ENCODE peak calls at places on chromosomes 5 and 9, in five cellular contexts. One of them, this sample, is unnamed.

GRCh38 chr9:136259836-136260235 is 14.2 kb upstream of the QSOX2 start:
- DNase-seq in A549: no peak
- DNase-seq in fibroblast of lung: no peak
- DNase-seq in IMR-90: no peak
- DNase-seq in mammary epithelial cell: no peak
- DNase-seq in this sample: no peak

GRCh38 chr5:40685191-40685590 is 5.5 kb downstream of the PTGER4 start:
- DNase-seq in A549: no peak
- DNase-seq in fibroblast of lung: no peak
- DNase-seq in IMR-90: no peak
- DNase-seq in mammary epithelial cell: no peak
- DNase-seq in this sample: no peak

GRCh38 chr9:3576358-3576757 is 50.6 kb upstream of the RFX3 start:
- DNase-seq in A549: no peak
- DNase-seq in fibroblast of lung: no peak
- DNase-seq in IMR-90: no peak
- DNase-seq in mammary epithelial cell: no peak
- DNase-seq in this sample: no peak

GRCh38 chr5:124438390-124439380 is 307.8 kb downstream of the ZNF608 start:
- DNase-seq in A549: no peak
- DNase-seq in fibroblast of lung: peak; percentile 15
- DNase-seq in IMR-90: no peak
- DNase-seq in mammary epithelial cell: no peak
- DNase-seq in this sample: no peak

GRCh38 chr9:125969868-125970267 is 222.7 kb downstream of the PBX3 start:
- DNase-seq in A549: no peak
- DNase-seq in fibroblast of lung: no peak
- DNase-seq in IMR-90: no peak
- DNase-seq in mammary epithelial cell: no peak
- DNase-seq in this sample: no peak

GRCh38 chr9:129999123-129999510 is 43.9 kb downstream of the FNBP1 start:
- DNase-seq in A549: no peak
- DNase-seq in fibroblast of lung: no peak
- DNase-seq in IMR-90: no peak
- DNase-seq in mammary epithelial cell: no peak
- DNase-seq in this sample: no peak

GRCh38 chr5:32505718-32506117 is 61.2 kb upstream of the ZFR start:
- DNase-seq in A549: no peak
- DNase-seq in fibroblast of lung: peak; percentile 65
- DNase-seq in IMR-90: peak; percentile 63
- DNase-seq in mammary epithelial cell: peak; percentile 31
- DNase-seq in this sample: no peak

GRCh38 chr5:73126381-73126780 is 6.0 kb downstream of the TMEM171 start:
- DNase-seq in A549: no peak
- DNase-seq in fibroblast of lung: no peak
- DNase-seq in IMR-90: no peak
- DNase-seq in mammary epithelial cell: no peak
- DNase-seq in this sample: no peak

GRCh38 chr5:7437836-7438235 is 41.9 kb downstream of the ADCY2 start:
- DNase-seq in A549: no peak
- DNase-seq in fibroblast of lung: peak; percentile 64
- DNase-seq in IMR-90: no peak
- DNase-seq in mammary epithelial cell: no peak
- DNase-seq in this sample: no peak

GRCh38 chr5:158351485-158352140 is 492.7 kb upstream of the CLINT1 start:
- DNase-seq in A549: no peak
- DNase-seq in fibroblast of lung: no peak
- DNase-seq in IMR-90: no peak
- DNase-seq in mammary epithelial cell: no peak
- DNase-seq in this sample: no peak

GRCh38 chr5:77546-77945 is 14.4 kb upstream of the PLEKHG4B start:
- DNase-seq in A549: no peak
- DNase-seq in fibroblast of lung: no peak
- DNase-seq in IMR-90: no peak
- DNase-seq in mammary epithelial cell: no peak
- DNase-seq in this sample: no peak

GRCh38 chr9:115295749-115296148 is 177.8 kb upstream of the TNC start:
- DNase-seq in A549: no peak
- DNase-seq in fibroblast of lung: no peak
- DNase-seq in IMR-90: no peak
- DNase-seq in mammary epithelial cell: no peak
- DNase-seq in this sample: no peak

GRCh38 chr9:78676623-78677022 is 379.7 kb downstream of the PSAT1 start:
- DNase-seq in A549: no peak
- DNase-seq in fibroblast of lung: peak; percentile 93
- DNase-seq in IMR-90: peak; percentile 76
- DNase-seq in mammary epithelial cell: no peak
- DNase-seq in this sample: no peak

GRCh38 chr9:85743290-85744128 is 1.8 kb upstream of the AGTPBP1 start:
- DNase-seq in A549: peak; percentile 27
- DNase-seq in fibroblast of lung: peak; percentile 98
- DNase-seq in IMR-90: peak; percentile 86
- DNase-seq in mammary epithelial cell: peak; percentile 90
- DNase-seq in this sample: peak; percentile 13

GRCh38 chr5:53970510-53970909 is 339.9 kb downstream of the ARL15 start:
- DNase-seq in A549: no peak
- DNase-seq in fibroblast of lung: peak; percentile 55
- DNase-seq in IMR-90: peak; percentile 18
- DNase-seq in mammary epithelial cell: no peak
- DNase-seq in this sample: peak; percentile 3

GRCh38 chr9:74742792-74743389 is 144.8 kb downstream of the TRPM6 start:
- DNase-seq in A549: peak; percentile 15
- DNase-seq in fibroblast of lung: peak; percentile 20
- DNase-seq in IMR-90: peak; percentile 24
- DNase-seq in mammary epithelial cell: peak; percentile 17
- DNase-seq in this sample: peak; percentile 8

GRCh38 chr5:80481019-80481893 is 6.6 kb upstream of the FAM151B start:
- DNase-seq in A549: peak; percentile 44
- DNase-seq in fibroblast of lung: peak; percentile 49
- DNase-seq in IMR-90: peak; percentile 60
- DNase-seq in mammary epithelial cell: peak; percentile 50
- DNase-seq in this sample: peak; percentile 51

GRCh38 chr9:5438301-5439162 is 807 bp upstream of the PLGRKT start:
- DNase-seq in A549: no peak
- DNase-seq in fibroblast of lung: peak; percentile 72
- DNase-seq in IMR-90: peak; percentile 56
- DNase-seq in mammary epithelial cell: peak; percentile 63
- DNase-seq in this sample: no peak

DNA sequence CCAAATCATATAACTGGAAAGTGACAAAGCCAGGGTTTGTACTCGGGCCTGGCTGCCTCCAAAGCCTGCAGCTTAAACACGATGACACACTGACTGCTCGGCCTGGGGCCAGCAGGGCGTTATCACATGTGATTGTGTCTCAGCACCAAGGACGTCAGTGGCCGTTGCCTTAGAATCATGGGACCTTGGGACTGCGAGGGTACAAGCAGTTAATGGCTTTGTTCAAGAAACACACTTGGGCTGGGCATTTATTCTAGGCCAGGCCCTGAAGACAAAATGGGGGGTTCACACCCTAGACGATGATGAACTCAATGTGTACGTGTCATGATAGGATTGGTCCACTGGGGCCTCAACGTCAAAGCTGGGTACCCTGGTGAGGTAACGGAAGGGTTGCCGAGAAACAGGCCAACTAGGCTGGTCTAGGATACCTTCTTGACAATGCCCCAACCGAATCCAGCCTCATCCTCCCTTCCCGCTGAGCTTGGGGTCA is 13.0 kb downstream of the SH3PXD2B start:
- DNase-seq in A549: no peak
- DNase-seq in fibroblast of lung: no peak
- DNase-seq in IMR-90: no peak
- DNase-seq in mammary epithelial cell: no peak
- DNase-seq in this sample: no peak
- H3K4me2 ChIP-seq in A549: no peak overlapping the region
- H3K4me2 ChIP-seq in fibroblast of lung: no peak overlapping the region
- H3K4me2 ChIP-seq in IMR-90: no peak overlapping the region
- H3K4me2 ChIP-seq in mammary epithelial cell: no peak overlapping the region
- H3K4me2 ChIP-seq in this sample: no peak overlapping the region

GRCh38 chr5:149496166-149496565 is 55.1 kb downstream of the CSNK1A1 start:
- DNase-seq in A549: no peak
- DNase-seq in fibroblast of lung: peak; percentile 64
- DNase-seq in IMR-90: no peak
- DNase-seq in mammary epithelial cell: no peak
- DNase-seq in this sample: no peak

GRCh38 chr5:149490599-149491187 is 60.5 kb downstream of the CSNK1A1 start:
- DNase-seq in A549: no peak
- DNase-seq in fibroblast of lung: no peak
- DNase-seq in IMR-90: no peak
- DNase-seq in mammary epithelial cell: no peak
- DNase-seq in this sample: no peak

GRCh38 chr5:149495673-149496072 is 55.6 kb downstream of the CSNK1A1 start:
- DNase-seq in A549: no peak
- DNase-seq in fibroblast of lung: no peak
- DNase-seq in IMR-90: no peak
- DNase-seq in mammary epithelial cell: no peak
- DNase-seq in this sample: no peak

GRCh38 chr5:149492781-149493180 is 58.5 kb downstream of the CSNK1A1 start:
- DNase-seq in A549: no peak
- DNase-seq in fibroblast of lung: no peak
- DNase-seq in IMR-90: no peak
- DNase-seq in mammary epithelial cell: no peak
- DNase-seq in this sample: no peak

DNA sequence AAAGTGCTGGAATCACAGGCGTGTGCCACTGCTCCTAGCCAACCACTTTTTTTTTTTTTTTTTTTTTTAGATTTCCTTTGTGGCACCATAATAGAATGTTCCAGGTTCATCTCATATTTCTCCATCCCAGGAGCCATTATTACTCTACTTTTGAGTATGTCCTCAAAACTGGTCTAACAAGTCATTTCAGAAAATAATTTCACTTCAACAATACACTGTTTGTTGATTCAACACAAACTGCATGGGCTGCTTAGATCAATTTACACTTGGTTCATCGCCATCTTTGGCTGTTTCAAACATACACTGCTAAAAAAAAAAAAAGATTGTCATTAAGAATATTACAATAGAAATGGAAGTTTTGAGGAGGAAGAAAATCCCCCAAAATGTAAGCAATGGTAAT is 57.9 kb downstream of the CSNK1A1 start:
- DNase-seq in A549: no peak
- DNase-seq in fibroblast of lung: no peak
- DNase-seq in IMR-90: no peak
- DNase-seq in mammary epithelial cell: no peak
- DNase-seq in this sample: no peak
- H3K4me2 ChIP-seq in A549: no peak overlapping the region
- H3K4me2 ChIP-seq in fibroblast of lung: no peak overlapping the region
- H3K4me2 ChIP-seq in IMR-90: no peak overlapping the region
- H3K4me2 ChIP-seq in mammary epithelial cell: no peak overlapping the region
- H3K4me2 ChIP-seq in this sample: no peak overlapping the region

GRCh38 chr5:140309706-140310249 is 6.9 kb upstream of the PFDN1 start:
- DNase-seq in A549: no peak
- DNase-seq in fibroblast of lung: peak; percentile 60
- DNase-seq in IMR-90: no peak
- DNase-seq in mammary epithelial cell: no peak
- DNase-seq in this sample: no peak
- H3K4me2 ChIP-seq in A549: no peak overlapping the region
- H3K4me2 ChIP-seq in fibroblast of lung: no peak overlapping the region
- H3K4me2 ChIP-seq in IMR-90: no peak overlapping the region
- H3K4me2 ChIP-seq in mammary epithelial cell: no peak overlapping the region
- H3K4me2 ChIP-seq in this sample: no peak overlapping the region

GRCh38 chr5:59795141-59795540 is 98.4 kb downstream of the PDE4D start:
- DNase-seq in A549: no peak
- DNase-seq in fibroblast of lung: no peak
- DNase-seq in IMR-90: no peak
- DNase-seq in mammary epithelial cell: no peak
- DNase-seq in this sample: no peak

GRCh38 chr5:59800375-59800893 is 93.1 kb downstream of the PDE4D start:
- DNase-seq in A549: no peak
- DNase-seq in fibroblast of lung: no peak
- DNase-seq in IMR-90: no peak
- DNase-seq in mammary epithelial cell: no peak
- DNase-seq in this sample: no peak

GRCh38 chr5:59798862-59799667 is 94.5 kb downstream of the PDE4D start:
- DNase-seq in A549: no peak
- DNase-seq in fibroblast of lung: peak; percentile 51
- DNase-seq in IMR-90: no peak
- DNase-seq in mammary epithelial cell: peak; percentile 69
- DNase-seq in this sample: no peak

GRCh38 chr5:59799668-59800374 is 93.7 kb downstream of the PDE4D start:
- DNase-seq in A549: peak; percentile 29
- DNase-seq in fibroblast of lung: no peak
- DNase-seq in IMR-90: peak; percentile 57
- DNase-seq in mammary epithelial cell: peak; percentile 61
- DNase-seq in this sample: peak; percentile 24
- H3K4me2 ChIP-seq in A549: peak overlapping the region; percentile 83
- H3K4me2 ChIP-seq in fibroblast of lung: peak overlapping the region; percentile 65
- H3K4me2 ChIP-seq in IMR-90: no peak overlapping the region
- H3K4me2 ChIP-seq in mammary epithelial cell: peak overlapping the region; percentile 29
- H3K4me2 ChIP-seq in this sample: no peak overlapping the region

GRCh38 chr5:88830567-88830966 is 52.4 kb downstream of the MEF2C start:
- DNase-seq in A549: no peak
- DNase-seq in fibroblast of lung: peak; percentile 31
- DNase-seq in IMR-90: no peak
- DNase-seq in mammary epithelial cell: no peak
- DNase-seq in this sample: no peak

GRCh38 chr5:88833371-88834107 is 49.4 kb downstream of the MEF2C start:
- DNase-seq in A549: no peak
- DNase-seq in fibroblast of lung: peak; percentile 63
- DNase-seq in IMR-90: peak; percentile 74
- DNase-seq in mammary epithelial cell: no peak
- DNase-seq in this sample: no peak

GRCh38 chr5:88834108-88834462 is 48.9 kb downstream of the MEF2C start:
- DNase-seq in A549: no peak
- DNase-seq in fibroblast of lung: no peak
- DNase-seq in IMR-90: no peak
- DNase-seq in mammary epithelial cell: no peak
- DNase-seq in this sample: no peak

GRCh38 chr5:88829773-88830172 is 53.2 kb downstream of the MEF2C start:
- DNase-seq in A549: no peak
- DNase-seq in fibroblast of lung: no peak
- DNase-seq in IMR-90: no peak
- DNase-seq in mammary epithelial cell: no peak
- DNase-seq in this sample: no peak

GRCh38 chr5:88831856-88832255 is 51.1 kb downstream of the MEF2C start:
- DNase-seq in A549: no peak
- DNase-seq in fibroblast of lung: no peak
- DNase-seq in IMR-90: no peak
- DNase-seq in mammary epithelial cell: no peak
- DNase-seq in this sample: no peak
- H3K4me2 ChIP-seq in A549: no peak overlapping the region
- H3K4me2 ChIP-seq in fibroblast of lung: no peak overlapping the region
- H3K4me2 ChIP-seq in IMR-90: no peak overlapping the region
- H3K4me2 ChIP-seq in mammary epithelial cell: no peak overlapping the region
- H3K4me2 ChIP-seq in this sample: no peak overlapping the region

This sample was measured in K562.